ENCODE peak calls at places on chromosome 10, in five cellular contexts. V is T follicular helper cell; X is naive thymus-derived CD8-positive, alpha-beta T cell; D is heart right ventricle; H is activated naive CD4-positive, alpha-beta T cell. M is an unnamed sample.

GRCh38 chr10:101563497-101564040 is 24.5 kb downstream of the POLL start:
- DNase-seq in H (no peak), X (no peak), V (no peak), D (no peak), M (no peak)

GRCh38 chr10:116316533-116316932 is 7.7 kb upstream of the CCDC172 start:
- DNase-seq in X (no peak), V (no peak), D (no peak), H (no peak), M (no peak)

GRCh38 chr10:78864761-78865517 is 203.8 kb upstream of the ZMIZ1 start:
- DNase-seq in D (no peak), V (no peak), X (no peak), H (no peak), M (no peak)

GRCh38 chr10:114791768-114792167 is 29.8 kb upstream of the FHIP2A start:
- DNase-seq in D (no peak), X (no peak), H (no peak), V (no peak), M (no peak)

GRCh38 chr10:35412900-35413491 is 76.7 kb downstream of the CCNY start:
- DNase-seq in V (no peak), H (no peak), D (no peak), X (no peak), M (no peak)

GRCh38 chr10:119335671-119336353 is 128.4 kb downstream of the GRK5 start:
- DNase-seq in D (peak), X (no peak), V (no peak), H (no peak), M (no peak)

GRCh38 chr10:31317652-31318381 is 1.2 kb upstream of the ZEB1 start:
- DNase-seq in H (no peak), D (no peak), X (no peak), V (peak), M (no peak)

GRCh38 chr10:13815766-13816165 is 229.0 kb downstream of the PRPF18 start:
- DNase-seq in H (no peak), D (no peak), X (no peak), V (no peak), M (no peak)

GRCh38 chr10:74548676-74549075 is 277.7 kb upstream of the KAT6B start:
- DNase-seq in H (no peak), X (no peak), D (no peak), V (no peak), M (no peak)

M was measured in GM04504.